ENCODE peak calls at places on chromosomes 12 and 14, in four cellular contexts. Q is Peyer's patch, E is GM10248, P is RWPE1. H is an unnamed sample.

GRCh38 chr12:107404981-107405380 is 280.6 kb upstream of the PWP1 start:
- DNase-seq in P (peak), Q (peak), E (peak), H (peak)

GRCh38 chr12:110354172-110354780 is 49.2 kb downstream of the ANAPC7 start:
- DNase-seq in Q (peak), E (no peak), P (no peak), H (no peak)

GRCh38 chr12:74449872-74450271 is 87.8 kb upstream of the ATXN7L3B start:
- DNase-seq in Q (no peak), P (peak), E (no peak), H (no peak)

GRCh38 chr14:24058260-24058950 is 6.6 kb downstream of the CARMIL3 start:
- DNase-seq in Q (peak), E (peak), P (peak), H (peak)

GRCh38 chr12:91732086-91732485 is 413.6 kb downstream of the BTG1 start:
- DNase-seq in P (no peak), E (no peak), Q (no peak), H (no peak)

GRCh38 chr12:2583642-2584041 is 211.1 kb upstream of the FKBP4 start:
- DNase-seq in Q (peak), P (no peak), E (no peak), H (no peak)

GRCh38 chr14:79601579-79601978 is 609.7 kb downstream of the DIO2 start:
- DNase-seq in P (no peak), E (no peak), Q (no peak), H (no peak)

GRCh38 chr12:213527-213932 is 427 bp downstream of the SLC6A12 start:
- DNase-seq in P (no peak), Q (no peak), E (no peak), H (no peak)

GRCh38 chr14:67900188-67900587 is 80.6 kb downstream of the RAD51B start:
- DNase-seq in P (no peak), E (no peak), Q (no peak), H (no peak)

GRCh38 chr12:24561882-24562760 is 386.8 kb downstream of the BCAT1 start:
- DNase-seq in Q (peak), E (peak), P (no peak), H (peak)

GRCh38 chr12:106248849-106249371 is 1.1 kb upstream of the CKAP4 start:
- DNase-seq in P (no peak), Q (peak), E (no peak), H (peak)

GRCh38 chr14:30882431-30882830 is 8.1 kb downstream of the COCH start:
- DNase-seq in E (no peak), Q (no peak), P (no peak), H (no peak)

GRCh38 chr14:33309081-33309480 is 370.4 kb downstream of the NPAS3 start:
- DNase-seq in E (no peak), P (no peak), Q (no peak), H (no peak)

GRCh38 chr14:25622752-25623151 is 572.8 kb upstream of the STXBP6 start:
- DNase-seq in Q (no peak), P (no peak), E (no peak), H (no peak)

DNA sequence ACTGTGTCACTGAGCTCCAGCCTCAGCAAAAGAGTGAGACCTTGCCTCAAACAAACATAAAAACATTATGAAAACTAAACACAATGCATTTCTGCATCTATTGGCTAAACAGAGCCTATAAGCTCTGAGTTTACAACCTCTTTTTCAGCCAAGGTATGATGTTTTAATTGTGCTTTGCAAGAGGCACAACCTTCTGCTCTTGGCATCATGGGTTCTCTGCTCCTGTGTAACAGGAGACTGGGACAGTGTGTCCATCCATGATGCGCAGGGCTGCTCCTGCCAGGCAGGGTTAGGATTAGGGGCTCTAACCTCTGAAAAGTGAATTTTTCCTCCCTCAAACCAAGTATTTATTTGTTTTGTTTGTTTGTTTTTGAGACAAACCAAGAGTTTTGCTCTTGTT is 5.0 kb upstream of the NFKBIA start:
- DNase-seq in Q (no peak), E (no peak), P (no peak), H (no peak)
- TF ChIP-seq CTCF in Q (no peak), E (no peak), P (no peak), H (no peak)

GRCh38 chr14:92676448-92677086 is 71.9 kb downstream of the LGMN start:
- DNase-seq in Q (peak), E (no peak), P (no peak), H (no peak)
- TF ChIP-seq CTCF in Q (no peak), E (no peak), P (no peak), H (no peak)

GRCh38 chr14:102500190-102500661 is 9.3 kb downstream of the ANKRD9 start:
- DNase-seq in E (no peak), P (peak), Q (peak), H (no peak)

GRCh38 chr14:102500724-102501123 is 8.9 kb downstream of the ANKRD9 start:
- DNase-seq in Q (no peak), P (no peak), E (no peak), H (no peak)

GRCh38 chr14:102502571-102502970 is 7.0 kb downstream of the ANKRD9 start:
- DNase-seq in Q (no peak), P (no peak), E (no peak), H (no peak)

GRCh38 chr14:102503576-102504224 is 5.9 kb downstream of the ANKRD9 start:
- DNase-seq in E (no peak), Q (no peak), P (no peak), H (no peak)

DNA sequence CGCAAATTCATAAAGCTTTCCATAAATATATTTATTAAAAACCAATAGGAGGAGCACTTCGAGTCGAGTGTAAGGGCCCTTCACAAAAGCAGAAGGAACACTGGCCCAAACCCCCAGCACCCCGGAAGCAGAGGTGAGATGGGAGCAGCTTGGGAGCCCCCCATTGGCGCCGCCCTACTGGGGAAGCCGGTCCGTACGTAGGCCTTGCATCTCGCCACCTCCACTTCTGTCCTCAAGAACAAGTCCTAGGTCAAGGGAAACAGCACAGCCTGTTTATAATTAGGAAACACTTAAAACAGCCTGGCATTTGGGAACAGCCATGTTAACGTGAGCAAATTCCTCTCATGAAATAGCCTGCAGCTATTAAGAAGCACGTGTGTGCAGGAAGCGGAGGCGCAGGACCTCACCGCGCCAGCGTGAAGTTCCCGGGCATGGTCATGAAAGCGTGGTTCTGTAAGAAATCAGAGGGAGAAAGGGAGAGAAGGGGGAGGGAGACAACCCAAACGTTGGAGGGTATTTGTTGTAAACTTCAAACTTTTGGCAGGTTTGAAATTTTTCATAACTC is 7.7 kb downstream of the ANKRD9 start:
- DNase-seq in Q (no peak), E (no peak), P (no peak), H (no peak)
- TF ChIP-seq CTCF in Q (no peak), E (no peak), P (no peak), H (no peak)

GRCh38 chr12:66552753-66553152 is 126.1 kb downstream of the GRIP1 start:
- DNase-seq in Q (no peak), P (no peak), E (no peak), H (no peak)

GRCh38 chr12:66550626-66551025 is 128.2 kb downstream of the GRIP1 start:
- DNase-seq in E (no peak), Q (no peak), P (no peak), H (no peak)

GRCh38 chr12:66548338-66549049 is 130.4 kb downstream of the GRIP1 start:
- DNase-seq in P (no peak), E (no peak), Q (no peak), H (no peak)

GRCh38 chr12:66549050-66549389 is 129.9 kb downstream of the GRIP1 start:
- DNase-seq in P (no peak), Q (no peak), E (no peak), H (no peak)
- TF ChIP-seq CTCF in P (no peak), Q (no peak), E (no peak), H (no peak)

GRCh38 chr12:56935752-56936151 is 1.5 kb upstream of the SDR9C7 start:
- DNase-seq in P (no peak), E (no peak), Q (no peak), H (no peak)

GRCh38 chr12:56943878-56944277 is 9.7 kb upstream of the SDR9C7 start:
- DNase-seq in E (no peak), P (no peak), Q (no peak), H (no peak)

GRCh38 chr12:56941299-56942017 is 7.2 kb upstream of the SDR9C7 start:
- DNase-seq in P (peak), Q (no peak), E (no peak), H (no peak)
- TF ChIP-seq CTCF in P (no peak), Q (no peak), E (no peak), H (no peak)

GRCh38 chr12:63423839-63424238 is 244.5 kb downstream of the DPY19L2 start:
- DNase-seq in P (no peak), E (no peak), Q (no peak), H (no peak)

GRCh38 chr12:63415357-63415756 is 252.9 kb downstream of the DPY19L2 start:
- DNase-seq in P (no peak), Q (no peak), E (no peak), H (no peak)

GRCh38 chr12:63419119-63419518 is 249.2 kb downstream of the DPY19L2 start:
- DNase-seq in P (peak), E (no peak), Q (no peak), H (peak)

GRCh38 chr12:63416788-63417187 is 251.5 kb downstream of the DPY19L2 start:
- DNase-seq in P (no peak), E (no peak), Q (no peak), H (no peak)

DNA sequence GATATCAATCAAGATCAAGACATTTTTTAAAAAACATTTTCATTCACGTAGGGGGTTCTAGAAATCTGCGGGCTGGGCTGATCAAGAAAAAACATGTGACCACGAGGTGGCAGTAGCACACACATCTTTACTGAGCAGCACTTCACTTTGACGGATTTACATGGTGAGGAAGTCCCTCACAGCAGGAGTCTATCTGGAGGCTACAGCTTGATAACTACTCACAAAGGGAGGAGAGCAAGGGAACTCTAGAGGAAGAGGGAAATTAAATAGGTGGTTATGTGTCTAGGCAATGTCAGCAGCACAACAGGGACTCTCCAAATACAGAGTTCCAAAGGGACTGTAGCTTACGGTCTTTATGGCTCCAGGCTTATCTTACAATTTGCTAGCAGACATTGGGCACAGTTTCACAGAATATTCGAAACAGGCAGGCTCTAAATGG is 248.1 kb downstream of the DPY19L2 start:
- DNase-seq in E (peak), Q (peak), P (no peak), H (peak)
- TF ChIP-seq CTCF in E (peak), Q (peak), P (peak), H (peak)

GRCh38 chr14:32244404-32244803 is 41.3 kb upstream of the RNU6-8 start:
- DNase-seq in Q (no peak), E (no peak), P (no peak), H (no peak)
- TF ChIP-seq CTCF in Q (peak), E (peak), P (no peak), H (no peak)

H was measured in colonic mucosa.